ENCODE peak calls at places on chromosomes 12 and 14, in seven cellular contexts. M is H4; K is activated CD4-positive, alpha-beta T cell treated with anti-CD3 and anti-CD28 coated beads for 36 hours; A is natural killer cell treated with Interleukin-12 subunit alpha and Interleukin-12 subunit beta and Interleukin-15 and Interleukin-18, amount 100 ng/mL, for 72 hours; L is T-cell; H is ovary; V is iPS-NIHi11. X is an unnamed sample.

GRCh38 chr14:97218713-97219355 is 421.7 kb downstream of the VRK1 start:
- DNase-seq in K (peak), V (peak), L (no peak), A (peak), M (no peak), H (no peak), X (no peak)

GRCh38 chr14:21917699-21918436 is 244.2 kb upstream of the OR4E1 start:
- DNase-seq in K (peak), L (peak), H (no peak), V (peak), A (peak), M (peak), X (peak)

GRCh38 chr12:77058740-77059139 is 6.6 kb downstream of the E2F7 start:
- DNase-seq in H (no peak), M (no peak), L (no peak), A (no peak), V (no peak), K (no peak), X (no peak)

GRCh38 chr12:70849265-70849960 is 71.1 kb downstream of the PTPRR start:
- DNase-seq in A (no peak), V (peak), H (no peak), L (no peak), K (no peak), M (peak), X (no peak)

GRCh38 chr12:31368666-31369361 is 42.9 kb upstream of the SINHCAF start:
- DNase-seq in M (no peak), L (no peak), A (no peak), H (no peak), K (no peak), V (no peak), X (no peak)

GRCh38 chr14:98348505-98348904 is 923.5 kb downstream of the BCL11B start:
- DNase-seq in V (no peak), M (no peak), K (no peak), L (no peak), H (no peak), A (no peak), X (no peak)

GRCh38 chr14:24889843-24890242 is 160.1 kb downstream of the STXBP6 start:
- DNase-seq in H (no peak), A (no peak), V (no peak), K (no peak), L (no peak), M (no peak), X (no peak)

GRCh38 chr12:64650762-64651161 is 40.5 kb downstream of the RASSF3 start:
- DNase-seq in L (no peak), K (no peak), M (peak), A (no peak), H (no peak), V (no peak), X (no peak)

GRCh38 chr14:73741876-73742519 is 27.8 kb upstream of the PNMA1 start:
- DNase-seq in A (peak), M (no peak), K (peak), V (no peak), H (no peak), L (no peak), X (no peak)

GRCh38 chr14:56094063-56094462 is 24.1 kb upstream of the PELI2 start:
- DNase-seq in A (no peak), L (no peak), V (no peak), H (no peak), K (no peak), M (no peak), X (no peak)

GRCh38 chr14:65860956-65861631 is 448.6 kb downstream of the FUT8 start:
- DNase-seq in A (no peak), L (no peak), H (no peak), M (no peak), V (no peak), K (peak), X (no peak)

GRCh38 chr14:68195126-68195525 is 375.5 kb downstream of the RAD51B start:
- DNase-seq in V (no peak), K (no peak), H (no peak), M (no peak), A (no peak), L (no peak), X (no peak)

GRCh38 chr12:570237-570925 is 92.9 kb downstream of the NINJ2 start:
- DNase-seq in A (no peak), K (no peak), M (peak), H (peak), V (peak), L (no peak), X (no peak)

GRCh38 chr12:19191089-19191488 is 61.6 kb downstream of the PLEKHA5 start:
- DNase-seq in M (no peak), L (no peak), H (no peak), V (no peak), A (no peak), K (no peak), X (no peak)

GRCh38 chr14:94483729-94484275 is 7.8 kb upstream of the SERPINA9 start:
- DNase-seq in H (no peak), M (no peak), V (no peak), K (no peak), A (no peak), L (no peak), X (no peak)

GRCh38 chr12:94305293-94305957 is 154.2 kb downstream of the CEP83 start:
- DNase-seq in L (no peak), A (peak), K (peak), M (peak), V (no peak), H (no peak), X (no peak)

X was measured in RPMI8226.